ENCODE peak calls at places on chromosomes 4 and X, in ten cellular contexts. B is neural progenitor cell, U is MCF 10A, I is WERI-Rb-1, M is GM13976, C is H9, O is GM13977, R is neural crest cell, V is glutamatergic neuron, Z is astrocyte of the spinal cord. W is an unnamed sample.

GRCh38 chr4:98468744-98469143 is 189.7 kb downstream of the TSPAN5 start:
- DNase-seq in O (no peak), I (no peak), B (peak; percentile 40), Z (peak; percentile 69), C (no peak), M (no peak), R (peak; percentile 8), V (no peak), U (no peak), W (no peak)

GRCh38 chr4:32042486-32042885 is 1322.3 kb downstream of the PCDH7 start:
- DNase-seq in O (no peak), C (no peak), Z (no peak), R (no peak), V (no peak), I (no peak), M (no peak), U (no peak), B (no peak), W (no peak)

GRCh38 chr4:89247951-89248350 is 59.6 kb downstream of the GPRIN3 start:
- DNase-seq in I (peak; percentile 69), B (no peak), M (no peak), R (no peak), U (no peak), O (no peak), V (no peak), Z (no peak), C (no peak), W (no peak)

GRCh38 chr4:19133315-19133714 is 1111.8 kb upstream of the LCORL start:
- DNase-seq in V (no peak), I (no peak), O (no peak), C (no peak), Z (no peak), R (no peak), B (no peak), M (no peak), U (no peak), W (no peak)

GRCh38 chr4:71004281-71004851 is 10.9 kb downstream of the DCK start:
- DNase-seq in M (no peak), I (peak; percentile 15), B (peak; percentile 61), V (peak; percentile 36), R (no peak), O (no peak), U (no peak), C (peak; percentile 48), Z (no peak), W (no peak)

GRCh38 chr4:36676139-36677050 is 395.0 kb downstream of the DTHD1 start:
- DNase-seq in O (no peak), C (no peak), Z (peak; percentile 16), M (no peak), B (no peak), U (peak; percentile 84), R (no peak), I (no peak), V (no peak), W (no peak)

GRCh38 chr4:153705743-153706468 is 21.8 kb downstream of the TLR2 start:
- DNase-seq in M (no peak), C (no peak), I (no peak), Z (no peak), U (no peak), V (no peak), R (no peak), O (no peak), B (no peak), W (no peak)

GRCh38 chr4:183288955-183289354 is 31.1 kb downstream of the CLDN22 start:
- DNase-seq in O (no peak), C (no peak), U (peak; percentile 1), B (no peak), Z (no peak), R (no peak), I (peak; percentile 22), V (no peak), M (no peak), W (no peak)

GRCh38 chrX:46295963-46296362 is 249.3 kb downstream of the ZNF674 start:
- DNase-seq in U (no peak), V (no peak), M (no peak), B (no peak), C (no peak), O (no peak), I (no peak), Z (no peak), R (no peak), W (no peak)

GRCh38 chr4:47837582-47838294 is at the start of gene CORIN:
- DNase-seq in R (no peak), B (peak; percentile 19), I (peak; percentile 50), U (no peak), M (no peak), O (peak; percentile 20), V (no peak), Z (no peak), C (peak; percentile 59), W (no peak)

GRCh38 chr4:189053621-189054020 is 887.1 kb upstream of the FRG1 start:
- DNase-seq in I (no peak), U (no peak), V (no peak), B (peak; percentile 63), R (no peak), Z (no peak), C (no peak), O (no peak), M (no peak), W (no peak)

GRCh38 chr4:81314196-81314896 is 99.3 kb upstream of the PRKG2 start:
- DNase-seq in M (no peak), U (peak; percentile 14), R (no peak), O (no peak), V (no peak), C (no peak), Z (peak; percentile 18), B (peak; percentile 12), I (no peak), W (no peak)

GRCh38 chr4:122142687-122143086 is 9.4 kb upstream of the BLTP1 start:
- DNase-seq in U (no peak), I (no peak), Z (no peak), M (no peak), O (no peak), R (no peak), B (no peak), C (no peak), V (no peak), W (no peak)

GRCh38 chrX:46574337-46574940 is 874 bp downstream of the CHST7 start:
- DNase-seq in C (peak; percentile 39), R (peak; percentile 2), B (peak; percentile 24), M (no peak), Z (no peak), U (no peak), V (peak; percentile 51), O (peak; percentile 24), I (peak; percentile 28), W (no peak)

GRCh38 chrX:103404225-103405008 is 28.1 kb downstream of the BEX3 start:
- DNase-seq in C (peak; percentile 91), V (peak; percentile 68), M (peak; percentile 61), U (peak; percentile 66), I (peak; percentile 23), R (peak; percentile 50), Z (peak; percentile 86), O (peak; percentile 53), B (peak; percentile 91), W (peak; percentile 87)

GRCh38 chr4:161554372-161554990 is 609.3 kb downstream of the FSTL5 start:
- DNase-seq in I (no peak), M (no peak), C (no peak), Z (peak; percentile 86), V (no peak), B (no peak), R (no peak), U (peak; percentile 54), O (no peak), W (no peak)

GRCh38 chr4:183229397-183229796 is 90.7 kb downstream of the CLDN22 start:
- DNase-seq in M (no peak), I (no peak), V (no peak), U (peak; percentile 5), B (no peak), C (no peak), R (no peak), O (no peak), Z (no peak), W (no peak)

GRCh38 chr4:44495136-44495535 is 46.5 kb upstream of the KCTD8 start:
- DNase-seq in M (no peak), B (no peak), U (no peak), R (no peak), O (no peak), Z (no peak), C (no peak), I (no peak), V (no peak), W (no peak)

DNA sequence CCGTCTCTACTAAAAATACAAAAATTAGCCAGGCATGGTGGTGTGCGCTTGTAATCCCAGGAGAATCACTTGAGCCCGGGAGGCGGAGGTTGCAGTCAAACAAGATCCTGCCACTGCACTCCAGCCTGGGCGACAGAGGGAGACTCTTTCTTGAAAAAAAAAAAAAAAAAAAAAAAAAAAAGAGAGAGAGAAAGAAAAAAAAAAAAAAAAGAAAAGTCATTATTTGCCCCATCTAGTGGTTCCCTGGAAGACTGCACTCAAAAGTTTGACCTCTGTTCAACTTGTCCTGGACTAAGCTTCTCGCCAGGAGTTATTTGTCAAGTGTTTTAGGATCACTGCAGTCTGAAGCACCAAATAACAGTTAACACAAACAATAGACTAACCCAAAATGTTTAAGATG is 45.3 kb upstream of the KCTD8 start:
- DNase-seq in V (no peak), C (peak; percentile 50), R (no peak), O (peak; percentile 9), M (peak; percentile 7), I (peak; percentile 11), B (peak; percentile 63), Z (peak; percentile 12), U (peak; percentile 50), W (no peak)
- TF ChIP-seq CTCF in V (peak; percentile 67), C (peak; percentile 58), R (peak; percentile 61), O (peak; percentile 32), M (peak; percentile 19), I (peak; percentile 38), B (peak; percentile 49), Z (peak; percentile 52), U (peak; percentile 26), W (peak; percentile 41)

DNA sequence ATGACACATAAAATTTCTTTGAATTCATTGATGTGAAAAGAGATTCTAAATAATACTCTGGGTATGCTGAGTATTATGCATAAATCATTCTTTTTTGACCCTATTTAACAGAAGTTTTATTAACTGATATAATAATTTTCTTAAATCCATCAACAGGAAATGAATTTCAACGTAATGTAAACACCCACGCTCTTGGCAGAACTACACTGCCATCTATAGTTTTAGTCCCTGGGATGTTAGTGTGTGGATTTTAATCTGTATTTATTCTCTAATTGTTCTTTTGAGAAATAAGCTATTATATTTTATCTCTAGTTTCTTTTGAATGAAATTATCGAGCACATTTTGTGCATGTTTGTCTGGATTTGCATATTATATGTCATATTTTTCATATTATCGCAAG is 666.8 kb upstream of the NDST4 start:
- DNase-seq in M (no peak), I (peak; percentile 12), B (no peak), O (no peak), Z (no peak), C (no peak), V (no peak), U (peak; percentile 5), R (no peak), W (no peak)
- TF ChIP-seq CTCF in M (no peak), I (no peak), B (peak; percentile 18), O (no peak), Z (no peak), C (peak; percentile 33), V (no peak), U (no peak), R (no peak), W (peak; percentile 8)

GRCh38 chr4:123249821-123250220 is 146.8 kb upstream of the SPRY1 start:
- DNase-seq in B (no peak), Z (no peak), R (no peak), U (no peak), I (no peak), O (no peak), V (no peak), M (no peak), C (no peak), W (no peak)
- TF ChIP-seq CTCF in B (no peak), Z (no peak), R (no peak), U (no peak), I (no peak), O (no peak), V (no peak), M (no peak), C (no peak), W (no peak)

GRCh38 chr4:140153744-140154571 is at the start of gene MAML3:
- DNase-seq in B (peak; percentile 96), O (peak; percentile 54), Z (peak; percentile 98), C (peak; percentile 89), V (peak; percentile 97), M (peak; percentile 65), U (peak; percentile 94), I (peak; percentile 98), R (peak; percentile 93), W (peak; percentile 97)
- TF ChIP-seq CTCF in B (no peak), O (no peak), Z (no peak), C (no peak), V (no peak), M (no peak), U (no peak), I (no peak), R (no peak), W (no peak)